ENCODE peak calls at places on chromosomes 4 and X, in nine cellular contexts. S, G, I, A, T, D, B, Y and N are unnamed samples.

GRCh38 chrX:43582540-43582913 is 73.6 kb upstream of the MAOA start:
- DNase-seq in I (no peak), T (no peak), Y (no peak), B (no peak), G (no peak), A (no peak), S (no peak), D (no peak), N (no peak)

GRCh38 chr4:8274772-8275241 is 5.3 kb downstream of the HTRA3 start:
- DNase-seq in B (no peak), A (peak; percentile 17), T (peak; percentile 55), Y (peak; percentile 97), G (peak; percentile 95), D (peak; percentile 61), I (peak; percentile 87), S (no peak), N (peak; percentile 92)

GRCh38 chr4:47468686-47469365 is 5.3 kb upstream of the COMMD8 start:
- DNase-seq in D (no peak), I (peak; percentile 31), Y (no peak), T (no peak), A (no peak), B (no peak), S (no peak), G (peak; percentile 69), N (peak; percentile 11)

GRCh38 chr4:106671711-106672110 is 303.1 kb upstream of the GIMD1 start:
- DNase-seq in I (peak; percentile 62), B (no peak), A (peak; percentile 10), Y (no peak), G (peak; percentile 40), T (no peak), S (no peak), D (no peak), N (no peak)

GRCh38 chr4:20251061-20251795 is 477 bp upstream of the SLIT2 start:
- DNase-seq in I (peak; percentile 36), B (no peak), Y (no peak), T (no peak), S (no peak), D (no peak), A (no peak), G (peak; percentile 42), N (no peak)

GRCh38 chr4:182968917-182969650 is 51.9 kb upstream of the DCTD start:
- DNase-seq in Y (no peak), A (no peak), B (no peak), I (no peak), G (no peak), D (no peak), S (no peak), T (no peak), N (no peak)

GRCh38 chr4:80126435-80126834 is 53.4 kb upstream of the ANTXR2 start:
- DNase-seq in T (no peak), G (no peak), B (no peak), Y (no peak), D (no peak), A (no peak), I (no peak), S (no peak), N (no peak)

GRCh38 chrX:153880440-153880815 is 5.5 kb downstream of the L1CAM start:
- DNase-seq in I (no peak), G (no peak), Y (no peak), T (no peak), B (no peak), A (no peak), S (no peak), D (no peak), N (no peak)

GRCh38 chr4:153788419-153789276 is at the start of gene SFRP2:
- DNase-seq in D (no peak), B (no peak), S (no peak), Y (no peak), T (peak; percentile 26), G (no peak), A (no peak), I (no peak), N (no peak)

GRCh38 chr4:174212061-174212460 is 71.4 kb downstream of the FBXO8 start:
- DNase-seq in B (no peak), D (no peak), G (no peak), S (no peak), A (no peak), I (no peak), Y (no peak), T (no peak), N (no peak)

GRCh38 chr4:174211611-174212044 is 71.8 kb downstream of the FBXO8 start:
- DNase-seq in G (no peak), Y (no peak), T (no peak), B (no peak), I (no peak), S (no peak), D (no peak), A (no peak), N (no peak)

GRCh38 chr4:174214102-174214878 is 69.2 kb downstream of the FBXO8 start:
- DNase-seq in A (no peak), S (no peak), D (no peak), G (no peak), Y (no peak), B (no peak), I (no peak), T (no peak), N (no peak)

GRCh38 chr4:174215055-174215454 is 68.4 kb downstream of the FBXO8 start:
- DNase-seq in G (no peak), I (no peak), T (no peak), S (no peak), D (no peak), B (no peak), Y (no peak), A (no peak), N (no peak)

DNA sequence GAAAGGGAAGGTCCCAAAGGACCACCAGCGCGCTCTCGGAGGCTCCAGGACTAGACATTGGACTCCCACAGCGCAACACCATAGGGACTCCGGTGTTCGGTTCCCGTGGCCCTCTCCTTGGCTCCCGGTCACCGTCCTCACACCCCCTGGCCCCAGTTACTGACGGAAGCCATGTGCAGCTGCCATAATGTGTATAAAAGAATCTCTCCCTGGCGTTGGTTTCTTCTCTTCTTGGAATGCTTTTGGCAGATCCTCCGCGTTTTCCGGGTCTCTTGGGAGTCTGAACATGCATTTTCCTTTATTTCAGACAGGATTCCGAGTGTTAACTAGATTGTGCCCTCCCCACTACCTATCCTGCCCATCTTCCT is 69.7 kb downstream of the FBXO8 start:
- DNase-seq in B (no peak), A (no peak), G (no peak), T (no peak), S (no peak), I (no peak), Y (no peak), D (no peak), N (no peak)
- TF ChIP-seq CTCF in B (no peak), A (no peak), G (no peak), T (no peak), S (no peak), I (no peak), Y (no peak), D (no peak), N (no peak)

GRCh38 chr4:893995-894705 is 38.0 kb downstream of the GAK start:
- DNase-seq in S (no peak), A (no peak), T (peak; percentile 19), B (no peak), Y (no peak), G (no peak), D (no peak), I (no peak), N (no peak)

GRCh38 chr4:895596-895995 is 36.5 kb downstream of the GAK start:
- DNase-seq in S (no peak), A (no peak), G (no peak), T (peak; percentile 9), Y (no peak), I (no peak), B (no peak), D (no peak), N (no peak)

GRCh38 chr4:891747-892146 is 40.4 kb downstream of the GAK start:
- DNase-seq in S (no peak), I (peak; percentile 9), B (peak; percentile 8), A (no peak), T (peak; percentile 16), G (peak; percentile 18), Y (no peak), D (no peak), N (no peak)

GRCh38 chr4:892780-893179 is 39.3 kb downstream of the GAK start:
- DNase-seq in T (no peak), Y (no peak), B (no peak), I (no peak), D (no peak), G (no peak), S (no peak), A (no peak), N (no peak)

GRCh38 chr4:893276-893994 is 38.7 kb downstream of the GAK start:
- DNase-seq in A (no peak), B (no peak), S (no peak), T (peak; percentile 7), D (no peak), Y (no peak), G (no peak), I (no peak), N (no peak)
- TF ChIP-seq CTCF in A (no peak), B (no peak), S (no peak), T (no peak), D (no peak), Y (no peak), G (no peak), I (no peak), N (no peak)

DNA sequence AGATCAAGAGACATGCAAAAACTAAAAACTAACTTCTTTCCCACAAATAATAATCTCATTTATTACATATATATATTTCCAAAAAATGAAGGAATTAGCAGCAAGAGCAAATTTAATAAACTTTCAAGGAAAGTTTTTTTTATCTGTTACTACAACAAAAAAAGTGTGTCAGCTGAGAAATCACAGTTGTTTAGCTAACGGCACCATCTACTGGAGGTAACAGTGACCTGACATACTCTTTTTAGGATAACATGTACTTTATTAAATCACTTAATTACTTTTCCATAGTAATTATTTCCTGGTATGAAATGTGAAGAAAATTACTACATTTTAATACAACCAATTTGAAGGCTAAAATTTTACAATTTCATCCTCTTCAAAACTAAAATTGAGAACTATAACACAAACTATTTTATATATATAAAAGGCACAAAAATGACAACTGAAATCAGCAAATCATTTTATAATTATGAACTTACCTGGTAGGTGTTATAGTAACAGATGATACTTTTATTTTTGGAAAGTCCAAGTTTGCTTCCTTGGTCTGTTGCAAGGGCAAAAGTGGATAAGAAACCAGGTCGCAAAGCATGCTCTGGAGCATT is 9.1 kb downstream of the LAMTOR3 start:
- DNase-seq in B (peak; percentile 3), D (no peak), G (peak; percentile 69), Y (peak; percentile 28), T (no peak), S (peak; percentile 26), I (peak; percentile 54), A (peak; percentile 34), N (no peak)
- TF ChIP-seq CTCF in B (peak; percentile 54), D (no peak), G (peak; percentile 58), Y (peak; percentile 57), T (no peak), S (no peak), I (peak; percentile 38), A (peak; percentile 61), N (peak; percentile 39)

GRCh38 chrX:154900323-154900722 is 14.2 kb downstream of the F8A1 start:
- DNase-seq in G (no peak), I (no peak), D (no peak), S (no peak), T (no peak), A (no peak), B (no peak), Y (no peak), N (no peak)

DNA sequence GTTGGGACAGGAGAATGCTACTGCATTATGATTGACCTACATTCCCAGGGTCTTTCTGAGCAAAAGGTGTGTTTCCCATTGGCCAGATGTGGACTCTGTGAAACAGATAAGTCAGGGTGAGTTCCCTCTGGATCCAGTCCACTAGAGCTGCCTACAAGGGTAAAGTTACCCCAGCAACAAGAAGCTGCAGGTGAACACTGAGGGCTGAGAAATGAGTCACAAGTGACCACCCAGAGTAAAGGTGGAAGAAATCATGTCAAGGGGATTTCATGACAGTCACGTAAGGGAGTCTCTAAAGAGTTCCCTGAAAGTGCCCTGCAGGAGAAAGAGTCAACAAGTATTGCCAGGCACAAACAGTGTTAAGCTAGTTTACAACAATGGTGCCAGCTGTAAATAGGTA is 16.3 kb downstream of the F8A1 start:
- DNase-seq in S (no peak), I (no peak), B (no peak), Y (no peak), T (no peak), G (no peak), D (no peak), A (no peak), N (no peak)
- TF ChIP-seq CTCF in S (no peak), I (no peak), B (no peak), Y (no peak), T (no peak), G (no peak), D (no peak), A (no peak), N (no peak)